ENCODE peak calls at places on chromosome 20, in four cellular contexts. One of them, this sample, is unnamed.

GRCh38 chr20:15708984-15709598 is 864.2 kb downstream of the KIF16B start:
- DNase-seq in A673: peak
- DNase-seq in fibroblast of pulmonary artery: peak
- DNase-seq in HCT116: no peak
- DNase-seq in this sample: peak

GRCh38 chr20:59939879-59940128 is 301 bp downstream of the PPP1R3D start:
- DNase-seq in A673: no peak
- DNase-seq in fibroblast of pulmonary artery: no peak
- DNase-seq in HCT116: no peak
- DNase-seq in this sample: peak

GRCh38 chr20:6921717-6922386 is 154.4 kb downstream of the BMP2 start:
- DNase-seq in A673: no peak
- DNase-seq in fibroblast of pulmonary artery: no peak
- DNase-seq in HCT116: no peak
- DNase-seq in this sample: no peak

GRCh38 chr20:52457826-52458225 is 266.2 kb upstream of the ZFP64 start:
- DNase-seq in A673: no peak
- DNase-seq in fibroblast of pulmonary artery: no peak
- DNase-seq in HCT116: no peak
- DNase-seq in this sample: no peak

GRCh38 chr20:3209946-3210317 is 634 bp downstream of the ITPA start:
- DNase-seq in A673: no peak
- DNase-seq in fibroblast of pulmonary artery: no peak
- DNase-seq in HCT116: no peak
- DNase-seq in this sample: no peak

GRCh38 chr20:51373713-51374481 is 168.6 kb downstream of the NFATC2 start:
- DNase-seq in A673: no peak
- DNase-seq in fibroblast of pulmonary artery: peak
- DNase-seq in HCT116: no peak
- DNase-seq in this sample: no peak

GRCh38 chr20:45402946-45403345 is 5.1 kb upstream of the DBNDD2 start:
- DNase-seq in A673: no peak
- DNase-seq in fibroblast of pulmonary artery: peak
- DNase-seq in HCT116: no peak
- DNase-seq in this sample: no peak

GRCh38 chr20:50395258-50395729 is 114.9 kb upstream of the PTPN1 start:
- DNase-seq in A673: no peak
- DNase-seq in fibroblast of pulmonary artery: peak
- DNase-seq in HCT116: no peak
- DNase-seq in this sample: peak

GRCh38 chr20:25013478-25014380 is 21.2 kb upstream of the APMAP start:
- DNase-seq in A673: no peak
- DNase-seq in fibroblast of pulmonary artery: no peak
- DNase-seq in HCT116: no peak
- DNase-seq in this sample: peak

GRCh38 chr20:14488756-14489479 is 151.5 kb upstream of the FLRT3 start:
- DNase-seq in A673: no peak
- DNase-seq in fibroblast of pulmonary artery: no peak
- DNase-seq in HCT116: no peak
- DNase-seq in this sample: no peak

GRCh38 chr20:17558154-17558940 is 11.5 kb upstream of the DSTN start:
- DNase-seq in A673: peak
- DNase-seq in fibroblast of pulmonary artery: peak
- DNase-seq in HCT116: peak
- DNase-seq in this sample: peak

DNA sequence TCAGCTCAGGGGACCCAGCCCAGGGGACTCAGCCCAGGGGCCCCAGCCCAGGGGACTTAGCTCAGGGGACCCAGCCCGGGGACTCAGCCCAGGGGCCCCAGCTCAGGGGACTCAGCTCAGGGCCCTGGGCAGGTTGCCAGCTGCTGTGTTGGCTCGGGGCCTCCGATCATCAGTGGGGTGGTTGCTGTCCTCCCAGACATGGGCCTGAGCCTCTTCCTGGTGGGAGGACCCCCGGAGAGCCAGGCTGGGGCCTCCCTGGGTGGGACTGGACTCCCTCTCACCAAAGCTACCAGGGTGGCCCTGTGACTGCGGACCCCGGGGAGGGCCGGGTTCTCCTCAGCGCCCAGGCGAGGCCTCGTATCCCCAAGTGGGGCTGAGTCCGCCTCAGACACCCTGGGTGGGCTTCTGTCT is 4.4 kb downstream of the COL20A1 start:
- DNase-seq in A673: no peak
- DNase-seq in fibroblast of pulmonary artery: no peak
- DNase-seq in HCT116: no peak
- DNase-seq in this sample: no peak
- TF ChIP-seq CTCF in A673: no peak
- TF ChIP-seq CTCF in fibroblast of pulmonary artery: no peak
- TF ChIP-seq CTCF in HCT116: no peak
- TF ChIP-seq CTCF in this sample: no peak

DNA sequence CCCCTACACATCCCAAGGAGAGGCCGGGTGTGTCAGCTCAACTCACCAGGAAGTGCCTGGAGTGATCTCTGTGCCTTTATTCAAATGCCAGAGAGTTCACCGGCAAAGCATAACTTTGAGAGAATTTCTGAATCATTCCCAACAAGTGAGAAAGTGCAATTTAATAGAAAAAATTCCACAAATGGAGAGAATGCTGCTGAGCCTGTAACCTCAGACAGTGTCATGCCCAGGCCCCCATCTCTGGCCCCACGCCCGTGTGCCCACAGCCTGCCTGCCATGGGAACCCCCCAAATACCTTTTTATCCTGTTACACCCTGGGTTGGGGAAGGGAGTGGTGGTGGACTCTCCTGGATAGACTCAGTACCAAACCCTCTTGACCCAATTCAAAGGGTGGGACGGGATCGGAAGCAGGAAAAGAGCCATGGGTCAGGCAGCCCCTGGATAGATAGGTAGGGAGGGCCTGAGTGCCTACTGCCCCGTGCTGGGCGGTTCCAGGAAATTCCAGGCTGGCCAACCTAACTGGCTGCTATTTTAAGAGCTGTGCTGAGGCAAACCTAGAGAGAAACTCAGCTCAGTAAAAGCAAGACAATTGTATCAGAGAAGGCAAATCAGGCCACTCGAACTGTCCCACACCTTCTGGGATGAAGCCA is 179.0 kb upstream of the FOXA2 start:
- DNase-seq in A673: no peak
- DNase-seq in fibroblast of pulmonary artery: peak
- DNase-seq in HCT116: peak
- DNase-seq in this sample: no peak
- H3K4me3 ChIP-seq in A673: no peak
- H3K4me3 ChIP-seq in fibroblast of pulmonary artery: no peak
- H3K4me3 ChIP-seq in HCT116: peak
- H3K4me3 ChIP-seq in this sample: no peak

DNA sequence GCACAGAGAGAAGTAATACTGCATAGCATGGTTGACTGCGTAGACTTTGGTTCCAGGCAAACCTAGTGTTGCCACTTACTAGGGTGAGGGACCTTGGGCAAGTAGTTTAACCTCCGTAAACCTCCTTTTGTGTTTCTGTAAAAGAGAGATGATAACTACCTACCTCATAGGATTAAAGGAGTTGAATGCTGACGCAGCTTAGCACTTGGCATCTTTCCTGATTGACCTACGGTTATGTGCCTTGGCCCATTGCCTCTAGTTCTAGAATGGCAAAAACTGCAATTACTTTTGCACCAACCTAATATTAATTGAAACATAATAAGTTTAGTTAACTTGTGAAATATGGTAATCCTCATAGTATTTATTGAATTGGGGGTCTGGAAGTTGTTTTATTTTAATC is 19.1 kb downstream of the GHRH start:
- DNase-seq in A673: no peak
- DNase-seq in fibroblast of pulmonary artery: no peak
- DNase-seq in HCT116: no peak
- DNase-seq in this sample: peak
- TF ChIP-seq CTCF in A673: no peak
- TF ChIP-seq CTCF in fibroblast of pulmonary artery: no peak
- TF ChIP-seq CTCF in HCT116: no peak
- TF ChIP-seq CTCF in this sample: no peak

GRCh38 chr20:38724603-38725457 is 544 bp downstream of the SLC32A1 start:
- DNase-seq in A673: no peak
- DNase-seq in fibroblast of pulmonary artery: no peak
- DNase-seq in HCT116: no peak
- DNase-seq in this sample: no peak
- H3K4me3 ChIP-seq in A673: peak
- H3K4me3 ChIP-seq in fibroblast of pulmonary artery: no peak
- H3K4me3 ChIP-seq in HCT116: no peak
- H3K4me3 ChIP-seq in this sample: no peak

DNA sequence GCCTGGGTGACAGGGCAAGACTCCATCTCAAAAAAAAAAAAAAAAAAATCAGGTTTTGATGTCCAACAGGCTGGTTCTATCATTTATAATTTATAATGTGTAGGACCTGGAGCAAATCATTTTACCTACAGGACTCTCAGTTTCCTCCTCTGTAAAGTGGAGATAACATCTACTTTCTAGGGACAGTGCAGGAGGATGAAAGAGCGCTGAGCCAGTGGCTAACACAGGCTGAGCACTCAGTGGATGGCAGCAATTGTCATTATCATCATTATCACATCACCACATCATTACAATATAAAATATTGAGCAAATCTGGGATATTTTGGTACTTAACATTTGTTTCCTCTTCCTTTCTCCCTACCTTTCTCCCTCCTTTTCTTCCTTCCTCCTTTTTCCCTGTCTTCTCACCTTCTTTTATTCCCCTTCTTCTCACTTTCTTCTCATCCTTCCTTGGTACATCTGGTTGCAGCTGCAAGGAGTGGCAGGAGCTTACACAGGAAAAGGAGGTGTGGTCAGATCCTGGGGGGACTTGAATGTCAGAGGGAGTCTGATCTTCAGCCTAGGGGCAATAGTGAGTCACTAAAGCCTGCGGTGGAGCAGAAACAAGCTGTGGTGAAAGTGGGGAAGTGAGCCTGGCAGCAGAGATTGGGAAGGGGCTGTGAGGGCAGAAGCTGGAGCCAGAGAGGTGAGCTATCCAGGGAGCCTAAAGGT is 24.6 kb upstream of the CTNNBL1 start:
- DNase-seq in A673: no peak
- DNase-seq in fibroblast of pulmonary artery: no peak
- DNase-seq in HCT116: no peak
- DNase-seq in this sample: no peak
- TF ChIP-seq CTCF in A673: no peak
- TF ChIP-seq CTCF in fibroblast of pulmonary artery: no peak
- TF ChIP-seq CTCF in HCT116: no peak
- TF ChIP-seq CTCF in this sample: no peak